ENCODE peak calls at places on chromosome 15, in seven cellular contexts. Y is WTC11, J is HEK293T, K is H1, N is GM12878, H is K562, I is HepG2. F is an unnamed sample.

GRCh38 chr15:57150066-57150865 is 226.0 kb upstream of the CGNL1 start:
- DNase-seq in Y (no peak), J (no peak), K (no peak), N (no peak), H (no peak), I (no peak), F (no peak)

GRCh38 chr15:77029166-77030041 is 34.5 kb downstream of the PSTPIP1 start:
- DNase-seq in Y (peak), J (no peak), K (peak), N (no peak), H (peak), I (no peak), F (no peak)

GRCh38 chr15:89926158-89926557 is 13.4 kb upstream of the ARPIN start:
- DNase-seq in Y (no peak), J (no peak), K (no peak), N (no peak), H (no peak), I (no peak), F (no peak)

GRCh38 chr15:77168616-77169015 is 97.7 kb upstream of the TSPAN3 start:
- DNase-seq in Y (no peak), J (no peak), K (no peak), N (no peak), H (no peak), I (no peak), F (no peak)

GRCh38 chr15:41816788-41817187 is 11.1 kb upstream of the JMJD7 start:
- DNase-seq in Y (no peak), J (no peak), K (no peak), N (no peak), H (no peak), I (no peak), F (no peak)

GRCh38 chr15:78392430-78392829 is 45.6 kb upstream of the IREB2 start:
- DNase-seq in Y (peak), J (no peak), K (no peak), N (no peak), H (no peak), I (no peak), F (no peak)

GRCh38 chr15:96849501-96849900 is 519.0 kb downstream of the NR2F2 start:
- DNase-seq in Y (no peak), J (no peak), K (no peak), N (no peak), H (no peak), I (no peak), F (no peak)

GRCh38 chr15:42068601-42069000 is 25.8 kb downstream of the PLA2G4D start:
- DNase-seq in Y (no peak), J (no peak), K (no peak), N (no peak), H (no peak), I (no peak), F (no peak)

GRCh38 chr15:64544450-64544849 is 84.1 kb downstream of the ZNF609 start:
- DNase-seq in Y (no peak), J (no peak), K (no peak), N (no peak), H (no peak), I (no peak), F (no peak)

GRCh38 chr15:65836665-65837064 is 32.6 kb upstream of the RAB11A start:
- DNase-seq in Y (peak), J (no peak), K (peak), N (no peak), H (no peak), I (no peak), F (peak)

GRCh38 chr15:66565731-66566130 is at the start of gene LCTL:
- DNase-seq in Y (peak), J (no peak), K (peak), N (no peak), H (peak), I (peak), F (no peak)

GRCh38 chr15:60370105-60370803 is 27.5 kb downstream of the ANXA2 start:
- DNase-seq in Y (no peak), J (no peak), K (no peak), N (no peak), H (no peak), I (no peak), F (no peak)

GRCh38 chr15:76991741-76992645 is 2.9 kb upstream of the PSTPIP1 start:
- DNase-seq in Y (peak), J (no peak), K (no peak), N (no peak), H (no peak), I (no peak), F (no peak)

GRCh38 chr15:84648539-84648938 is 5.5 kb downstream of the WDR73 start:
- DNase-seq in Y (no peak), J (no peak), K (no peak), N (no peak), H (no peak), I (no peak), F (no peak)

GRCh38 chr15:79314811-79315210 is 3.9 kb downstream of the TMED3 start:
- DNase-seq in Y (no peak), J (no peak), K (no peak), N (no peak), H (no peak), I (no peak), F (no peak)

GRCh38 chr15:45456212-45457106 is 66.1 kb downstream of the SLC30A4 start:
- DNase-seq in Y (no peak), J (peak), K (no peak), N (peak), H (peak), I (peak), F (peak)

GRCh38 chr15:38080651-38081271 is 146.3 kb downstream of the TMCO5A start:
- DNase-seq in Y (no peak), J (no peak), K (no peak), N (no peak), H (no peak), I (no peak), F (no peak)

GRCh38 chr15:63509933-63510547 is 5.6 kb downstream of the USP3 start:
- DNase-seq in Y (no peak), J (no peak), K (no peak), N (no peak), H (no peak), I (no peak), F (no peak)

GRCh38 chr15:57457726-57458125 is 81.4 kb downstream of the CGNL1 start:
- DNase-seq in Y (no peak), J (no peak), K (no peak), N (no peak), H (no peak), I (no peak), F (no peak)

GRCh38 chr15:35622641-35623340 is 76.8 kb upstream of the DPH6 start:
- DNase-seq in Y (no peak), J (no peak), K (no peak), N (no peak), H (no peak), I (no peak), F (no peak)

GRCh38 chr15:66092053-66092976 is 161.2 kb downstream of the MEGF11 start:
- DNase-seq in Y (no peak), J (no peak), K (no peak), N (no peak), H (no peak), I (no peak), F (no peak)

GRCh38 chr15:83208357-83208661 is 686 bp upstream of the HDGFL3 start:
- DNase-seq in Y (no peak), J (no peak), K (no peak), N (no peak), H (no peak), I (no peak), F (no peak)

GRCh38 chr15:57462391-57462790 is 86.1 kb downstream of the CGNL1 start:
- DNase-seq in Y (no peak), J (no peak), K (no peak), N (no peak), H (no peak), I (no peak), F (no peak)

GRCh38 chr15:92605225-92605944 is 50.2 kb downstream of the FAM174B start:
- DNase-seq in Y (no peak), J (no peak), K (no peak), N (no peak), H (no peak), I (no peak), F (no peak)

GRCh38 chr15:60589253-60589652 is 110.3 kb upstream of the ICE2 start:
- DNase-seq in Y (no peak), J (no peak), K (no peak), N (no peak), H (no peak), I (no peak), F (no peak)

GRCh38 chr15:79981861-79982455 is 11.0 kb upstream of the BCL2A1 start:
- DNase-seq in Y (no peak), J (no peak), K (peak), N (peak), H (no peak), I (no peak), F (no peak)

GRCh38 chr15:45884289-45884688 is 249.5 kb downstream of the SQOR start:
- DNase-seq in Y (no peak), J (no peak), K (no peak), N (no peak), H (no peak), I (no peak), F (no peak)

GRCh38 chr15:36495464-36495863 is 84.0 kb upstream of the CDIN1 start:
- DNase-seq in Y (no peak), J (no peak), K (no peak), N (no peak), H (no peak), I (no peak), F (no peak)

GRCh38 chr15:66508293-66508883 is 3.3 kb downstream of the ZWILCH start:
- DNase-seq in Y (no peak), J (no peak), K (no peak), N (peak), H (peak), I (no peak), F (no peak)

GRCh38 chr15:69031013-69032001 is 16.8 kb downstream of the NOX5 start:
- DNase-seq in Y (peak), J (peak), K (peak), N (no peak), H (peak), I (no peak), F (peak)

GRCh38 chr15:94164202-94164807 is 67.1 kb upstream of the MCTP2 start:
- DNase-seq in Y (peak), J (peak), K (peak), N (no peak), H (peak), I (peak), F (peak)

GRCh38 chr15:94168250-94168649 is 63.1 kb upstream of the MCTP2 start:
- DNase-seq in Y (peak), J (peak), K (no peak), N (no peak), H (peak), I (peak), F (peak)

GRCh38 chr15:94162946-94163345 is 68.4 kb upstream of the MCTP2 start:
- DNase-seq in Y (no peak), J (no peak), K (no peak), N (no peak), H (no peak), I (no peak), F (no peak)
- TF ChIP-seq SP1 in Y (no peak), J (no peak), K (no peak), N (no peak), H (no peak), I (no peak), F (no peak)

GRCh38 chr15:71337197-71337845 is 222.1 kb downstream of the THSD4 start:
- DNase-seq in Y (peak), J (no peak), K (no peak), N (no peak), H (no peak), I (no peak), F (peak)
- TF ChIP-seq SP1 in Y (no peak), J (no peak), K (peak), N (no peak), H (no peak), I (no peak), F (peak)

GRCh38 chr15:52360229-52361203 is 64.9 kb upstream of the MYO5C start:
- DNase-seq in Y (no peak), J (no peak), K (no peak), N (no peak), H (no peak), I (no peak), F (no peak)
- TF ChIP-seq SP1 in Y (no peak), J (no peak), K (no peak), N (no peak), H (no peak), I (no peak), F (no peak)

DNA sequence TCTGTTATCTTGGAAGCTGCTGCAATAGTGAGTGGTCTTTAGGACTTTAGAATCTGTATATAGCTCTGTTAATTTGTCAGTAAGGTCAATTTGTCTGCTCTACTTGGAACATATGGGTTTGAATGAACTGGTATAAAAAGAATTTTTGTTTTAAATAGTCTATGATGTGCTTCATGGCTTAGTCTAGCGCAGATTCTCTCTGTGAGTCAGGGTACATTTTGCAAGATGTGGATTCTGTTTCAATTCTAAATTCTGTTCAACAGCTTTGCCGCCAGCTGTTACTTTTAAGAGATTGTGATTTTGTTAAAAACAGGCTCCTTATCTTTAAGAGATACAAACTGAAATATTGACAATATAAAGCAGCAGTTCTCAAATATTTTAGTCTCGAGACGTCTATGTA is 135.8 kb upstream of the AGBL1 start:
- DNase-seq in Y (no peak), J (no peak), K (no peak), N (no peak), H (no peak), I (no peak), F (no peak)
- TF ChIP-seq SP1 in Y (no peak), J (no peak), K (no peak), N (no peak), H (no peak), I (no peak), F (no peak)

GRCh38 chr15:98700501-98700900 is 52.2 kb downstream of the IGF1R start:
- DNase-seq in Y (no peak), J (no peak), K (no peak), N (no peak), H (no peak), I (no peak), F (no peak)
- TF ChIP-seq SP1 in Y (no peak), J (no peak), K (no peak), N (no peak), H (no peak), I (no peak), F (no peak)

GRCh38 chr15:67834249-67834592 is 5.6 kb downstream of the RNU6-1 start:
- DNase-seq in Y (no peak), J (no peak), K (no peak), N (no peak), H (no peak), I (no peak), F (no peak)

GRCh38 chr15:67836134-67836455 is 3.8 kb downstream of the RNU6-1 start:
- DNase-seq in Y (peak), J (no peak), K (no peak), N (no peak), H (no peak), I (no peak), F (no peak)

GRCh38 chr15:67835349-67836133 is 4.3 kb downstream of the RNU6-1 start:
- DNase-seq in Y (peak), J (no peak), K (peak), N (no peak), H (no peak), I (no peak), F (no peak)

GRCh38 chr15:67833504-67834248 is 6.2 kb downstream of the RNU6-1 start:
- DNase-seq in Y (peak), J (no peak), K (peak), N (no peak), H (peak), I (peak), F (no peak)

GRCh38 chr15:67834593-67835348 is 5.1 kb downstream of the RNU6-1 start:
- DNase-seq in Y (peak), J (no peak), K (peak), N (no peak), H (no peak), I (no peak), F (no peak)
- TF ChIP-seq SP1 in Y (no peak), J (no peak), K (no peak), N (no peak), H (no peak), I (no peak), F (no peak)

GRCh38 chr15:40087991-40088928 is 20.4 kb downstream of the BMF start:
- DNase-seq in Y (no peak), J (no peak), K (no peak), N (no peak), H (no peak), I (peak), F (no peak)
- TF ChIP-seq SP1 in Y (no peak), J (no peak), K (no peak), N (no peak), H (no peak), I (no peak), F (no peak)